ENCODE peak calls at places on chromosomes 13 and 19, in nine cellular contexts. K is dorsolateral prefrontal cortex, O is right lobe of liver, A is transverse colon, R is AG04450, N is IMR-90, D is fibroblast of villous mesenchyme, E is RWPE2, I is AG10803. V is an unnamed sample.

GRCh38 chr19:290539-291521 is at the start of gene PLPP2:
- DNase-seq in D (no peak), R (no peak), E (peak), O (peak), A (peak), N (no peak), K (peak), I (no peak), V (peak)

GRCh38 chr13:41494202-41494601 is 36.9 kb downstream of the RGCC start:
- DNase-seq in K (no peak), E (no peak), I (no peak), R (no peak), N (no peak), D (no peak), A (no peak), O (no peak), V (no peak)

GRCh38 chr13:59452189-59452588 is 711.5 kb downstream of the DIAPH3 start:
- DNase-seq in K (no peak), N (no peak), O (no peak), R (no peak), D (no peak), A (no peak), E (no peak), I (no peak), V (no peak)

GRCh38 chr13:112060431-112060830 is 6.5 kb upstream of the SOX1 start:
- DNase-seq in O (no peak), N (no peak), E (no peak), D (no peak), R (no peak), A (no peak), I (no peak), K (no peak), V (no peak)

GRCh38 chr19:48194041-48194871 is 23.8 kb downstream of the ZSWIM9 start:
- DNase-seq in I (no peak), E (no peak), D (no peak), R (no peak), N (peak), O (peak), A (no peak), K (no peak), V (peak)

GRCh38 chr19:16366433-16367268 is 42.0 kb downstream of the KLF2 start:
- DNase-seq in E (no peak), D (peak), A (no peak), R (no peak), I (no peak), N (no peak), O (no peak), K (no peak), V (no peak)

GRCh38 chr19:6521718-6522646 is 8.8 kb upstream of the TNFSF9 start:
- DNase-seq in R (no peak), E (no peak), D (no peak), I (no peak), O (no peak), A (peak), K (no peak), N (no peak), V (peak)

GRCh38 chr19:4456566-4456842 is 1.1 kb downstream of the UBXN6 start:
- DNase-seq in O (no peak), A (peak), D (peak), I (peak), R (no peak), N (peak), E (no peak), K (peak), V (peak)

GRCh38 chr19:51478381-51479285 is at the start of gene CEACAM18:
- DNase-seq in N (no peak), D (no peak), I (no peak), O (no peak), E (no peak), A (no peak), R (no peak), K (no peak), V (no peak)

GRCh38 chr13:51221674-51222509 is at the start of gene FAM124A:
- DNase-seq in A (peak), R (no peak), I (peak), O (peak), E (no peak), K (peak), D (peak), N (peak), V (no peak)

GRCh38 chr13:58048670-58049069 is 417.1 kb downstream of the PCDH17 start:
- DNase-seq in K (no peak), E (no peak), R (no peak), N (no peak), I (no peak), A (no peak), O (no peak), D (no peak), V (no peak)

GRCh38 chr13:45468676-45469075 is 3.9 kb downstream of the COG3 start:
- DNase-seq in K (no peak), I (no peak), E (no peak), A (peak), O (no peak), D (no peak), N (no peak), R (no peak), V (no peak)

GRCh38 chr13:60482012-60482411 is 85.0 kb downstream of the TDRD3 start:
- DNase-seq in D (peak), R (no peak), K (no peak), O (no peak), A (no peak), N (peak), I (peak), E (no peak), V (peak)

GRCh38 chr19:5534787-5535586 is 32.8 kb downstream of the TINCR start:
- DNase-seq in I (no peak), R (no peak), D (no peak), N (peak), K (no peak), O (no peak), A (no peak), E (no peak), V (peak)

GRCh38 chr19:58217607-58218391 is 10.9 kb upstream of the ZNF544 start:
- DNase-seq in N (no peak), D (no peak), E (no peak), I (no peak), A (no peak), O (no peak), K (no peak), R (no peak), V (no peak)

GRCh38 chr13:32254916-32255743 is 60.0 kb downstream of the ZAR1L start:
- DNase-seq in E (no peak), O (no peak), R (no peak), I (no peak), K (no peak), D (no peak), N (no peak), A (no peak), V (no peak)

GRCh38 chr19:56983148-56983547 is 136.6 kb upstream of the USP29 start:
- DNase-seq in O (no peak), A (no peak), E (no peak), K (peak), R (no peak), D (no peak), N (no peak), I (no peak), V (no peak)

GRCh38 chr19:56978023-56978565 is 137.6 kb upstream of the PEG3 start:
- DNase-seq in O (no peak), K (no peak), I (no peak), D (no peak), N (no peak), E (no peak), R (no peak), A (no peak), V (no peak)

GRCh38 chr19:56983804-56984203 is 136.0 kb upstream of the USP29 start:
- DNase-seq in O (no peak), K (no peak), A (no peak), I (no peak), R (no peak), N (no peak), D (no peak), E (no peak), V (no peak)

GRCh38 chr19:56976995-56977906 is 136.7 kb upstream of the PEG3 start:
- DNase-seq in R (no peak), O (no peak), K (no peak), A (no peak), D (no peak), E (no peak), N (no peak), I (no peak), V (no peak)

DNA sequence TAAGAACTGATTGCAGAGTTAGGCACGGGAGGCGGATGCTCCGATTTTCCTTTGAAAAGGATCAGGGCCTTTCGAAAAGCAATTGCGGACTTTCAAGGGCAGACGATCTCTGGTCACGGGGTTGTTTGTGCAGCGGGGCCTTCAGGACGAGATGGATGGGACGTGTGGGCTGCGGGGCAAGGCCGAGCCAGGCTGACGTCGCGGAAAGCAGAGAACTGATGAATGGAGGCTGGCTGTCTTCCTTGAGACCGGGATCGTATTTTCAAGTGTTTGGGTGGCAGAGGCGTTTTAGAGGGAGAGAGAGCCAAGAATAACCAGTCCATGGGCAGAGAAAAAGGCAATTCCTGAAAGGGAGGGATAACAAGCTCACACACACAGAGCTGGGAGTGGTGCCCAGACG is 138.9 kb upstream of the USP29 start:
- DNase-seq in A (no peak), K (no peak), O (no peak), D (no peak), R (no peak), N (no peak), E (no peak), I (no peak), V (no peak)
- H3K4me3 ChIP-seq in A (no peak), K (no peak), O (no peak), D (no peak), R (no peak), N (no peak), E (no peak), I (no peak), V (no peak)

DNA sequence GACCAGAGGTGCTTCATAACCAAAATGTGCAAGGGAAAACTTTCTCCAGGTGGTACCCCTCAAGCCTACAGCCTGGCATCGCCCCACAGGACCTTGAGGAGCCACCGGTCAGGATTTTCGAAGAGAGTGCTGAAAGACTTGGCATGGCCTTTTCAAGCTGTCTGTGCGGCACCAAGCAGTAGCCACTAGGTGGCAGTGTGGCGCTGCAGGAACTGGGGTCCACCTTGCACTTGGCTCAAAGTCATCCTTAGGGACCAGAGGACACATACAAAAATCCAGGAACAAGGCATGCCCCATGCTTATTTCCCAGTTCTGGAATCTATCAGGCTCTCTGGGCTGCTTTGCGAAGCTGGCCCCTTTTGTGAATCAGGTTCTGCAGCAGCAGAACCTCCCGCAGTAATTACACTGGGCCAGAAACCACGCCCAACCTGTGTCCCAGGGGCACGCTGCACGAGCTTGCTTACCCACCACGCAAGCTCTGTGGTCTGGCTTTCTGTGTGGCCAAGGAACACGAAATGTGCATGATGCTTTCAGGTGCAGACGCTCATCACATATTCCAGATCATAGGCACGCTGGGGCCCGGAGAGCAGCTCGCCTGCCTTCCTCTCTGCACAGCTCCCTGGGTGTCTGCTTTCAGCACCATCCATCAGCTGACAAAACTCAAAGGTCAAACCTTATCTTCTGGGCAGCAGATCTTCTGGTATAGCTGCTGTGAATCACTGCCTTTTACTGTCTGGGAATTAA is 87.2 kb downstream of the SLC7A1 start:
- DNase-seq in K (peak), A (peak), O (peak), N (peak), I (peak), E (no peak), D (peak), R (peak), V (peak)
- TF ChIP-seq CTCF in K (peak), A (peak), O (peak), N (peak), I (peak), E (peak), D (peak), R (peak), V (peak)

GRCh38 chr13:114211446-114211845 is 23.3 kb upstream of the CDC16 start:
- DNase-seq in N (no peak), I (no peak), K (no peak), R (no peak), A (no peak), E (no peak), O (no peak), D (no peak), V (no peak)

GRCh38 chr13:114212096-114212495 is 22.6 kb upstream of the CDC16 start:
- DNase-seq in E (no peak), D (peak), A (no peak), K (no peak), N (peak), R (no peak), O (no peak), I (no peak), V (no peak)

GRCh38 chr13:114203536-114203935 is 24.5 kb downstream of the CFAP97D2 start:
- DNase-seq in R (no peak), O (no peak), E (no peak), D (no peak), A (no peak), N (no peak), K (no peak), I (no peak), V (no peak)

GRCh38 chr13:114204894-114205293 is 25.8 kb downstream of the CFAP97D2 start:
- DNase-seq in R (no peak), I (no peak), D (no peak), E (no peak), O (no peak), A (no peak), N (no peak), K (no peak), V (no peak)

GRCh38 chr13:114208134-114208533 is 26.6 kb upstream of the CDC16 start:
- DNase-seq in I (no peak), A (no peak), R (no peak), E (no peak), O (no peak), K (no peak), N (no peak), D (no peak), V (no peak)
- H3K4me3 ChIP-seq in I (no peak), A (no peak), R (no peak), E (no peak), O (no peak), K (no peak), N (no peak), D (no peak), V (no peak)

GRCh38 chr19:37906868-37907734 is at the start of gene SIPA1L3:
- DNase-seq in I (peak), A (peak), K (peak), E (peak), D (peak), O (peak), R (peak), N (peak), V (peak)
- TF ChIP-seq CTCF in I (peak), A (no peak), K (peak), E (no peak), D (no peak), O (no peak), R (no peak), N (peak), V (no peak)

GRCh38 chr19:1469936-1470863 is 8.8 kb downstream of the C19orf25 start:
- DNase-seq in E (no peak), D (peak), O (no peak), K (no peak), A (peak), I (peak), N (no peak), R (no peak), V (no peak)
- H3K4me3 ChIP-seq in E (peak), D (peak), O (peak), K (no peak), A (peak), I (peak), N (peak), R (peak), V (peak)